ENCODE peak calls at places on chromosome 2, in five cellular contexts. W, S, Y, N and K are unnamed samples.

GRCh38 chr2:239833728-239834109 is 191.4 kb downstream of the NDUFA10 start:
- DNase-seq in N (no peak), Y (no peak), S (peak), W (no peak), K (peak)

GRCh38 chr2:28960401-28960800 is 20.7 kb upstream of the TOGARAM2 start:
- DNase-seq in Y (no peak), W (no peak), N (no peak), S (no peak), K (no peak)

GRCh38 chr2:163028807-163029206 is 190.2 kb upstream of the KCNH7 start:
- DNase-seq in W (no peak), S (no peak), N (no peak), Y (no peak), K (no peak)

GRCh38 chr2:170005702-170006101 is 172.2 kb upstream of the MYO3B start:
- DNase-seq in N (no peak), W (no peak), Y (no peak), S (peak), K (no peak)

GRCh38 chr2:35598310-35598709 is 757.3 kb upstream of the CRIM1 start:
- DNase-seq in Y (no peak), S (no peak), N (no peak), W (no peak), K (no peak)

GRCh38 chr2:235851841-235852527 is 316.2 kb downstream of the GBX2 start:
- DNase-seq in W (no peak), N (no peak), Y (no peak), S (no peak), K (no peak)

GRCh38 chr2:146246017-146246733 is 1598.7 kb upstream of the ACVR2A start:
- DNase-seq in W (peak), N (no peak), S (no peak), Y (no peak), K (no peak)

GRCh38 chr2:240929364-240930095 is 23.4 kb downstream of the CROCC2 start:
- DNase-seq in W (no peak), N (no peak), Y (no peak), S (peak), K (peak)

DNA sequence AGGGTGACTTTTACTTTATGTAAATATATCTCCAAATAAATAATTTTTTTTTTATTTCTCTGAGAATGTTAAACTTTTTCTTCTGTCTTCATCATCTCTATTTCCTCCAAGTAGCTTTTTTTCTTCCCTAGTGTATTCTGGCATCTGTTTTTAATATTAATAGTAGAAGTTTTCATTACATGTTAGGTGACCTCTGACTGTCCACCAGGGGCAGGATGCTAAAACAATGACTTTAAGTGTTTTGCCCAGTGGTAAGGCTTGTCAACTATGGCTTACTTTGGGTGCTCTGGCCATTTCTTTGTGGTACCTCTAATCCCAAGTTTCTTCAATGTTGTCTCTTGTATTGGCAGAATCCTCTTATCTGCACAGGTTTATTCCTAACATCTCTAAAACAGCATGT is 127.1 kb downstream of the SRBD1 start:
- DNase-seq in Y (no peak), S (no peak), N (no peak), W (no peak), K (no peak)
- TF ChIP-seq CTCF in Y (peak), S (peak), N (peak), W (peak), K (peak)

GRCh38 chr2:113694438-113694837 is 62.0 kb downstream of the SLC35F5 start:
- DNase-seq in Y (no peak), S (no peak), N (no peak), W (no peak), K (no peak)

GRCh38 chr2:113697516-113697915 is 58.9 kb downstream of the SLC35F5 start:
- DNase-seq in N (no peak), S (no peak), Y (no peak), W (peak), K (no peak)

GRCh38 chr2:113692698-113693428 is 63.6 kb downstream of the SLC35F5 start:
- DNase-seq in W (no peak), Y (no peak), N (no peak), S (no peak), K (no peak)
- TF ChIP-seq CTCF in W (no peak), Y (no peak), N (no peak), S (no peak), K (no peak)

GRCh38 chr2:105969552-105969951 is 224.5 kb downstream of the UXS1 start:
- DNase-seq in Y (no peak), N (no peak), S (peak), W (no peak), K (no peak)
- TF ChIP-seq CTCF in Y (peak), N (peak), S (peak), W (peak), K (peak)

GRCh38 chr2:144894612-144895300 is 374.8 kb upstream of the ZEB2 start:
- DNase-seq in W (no peak), N (no peak), Y (no peak), S (peak), K (no peak)

GRCh38 chr2:144886847-144887246 is 366.9 kb upstream of the ZEB2 start:
- DNase-seq in N (no peak), W (peak), S (no peak), Y (no peak), K (no peak)

GRCh38 chr2:144889348-144889747 is 369.4 kb upstream of the ZEB2 start:
- DNase-seq in Y (no peak), S (no peak), W (no peak), N (no peak), K (no peak)

DNA sequence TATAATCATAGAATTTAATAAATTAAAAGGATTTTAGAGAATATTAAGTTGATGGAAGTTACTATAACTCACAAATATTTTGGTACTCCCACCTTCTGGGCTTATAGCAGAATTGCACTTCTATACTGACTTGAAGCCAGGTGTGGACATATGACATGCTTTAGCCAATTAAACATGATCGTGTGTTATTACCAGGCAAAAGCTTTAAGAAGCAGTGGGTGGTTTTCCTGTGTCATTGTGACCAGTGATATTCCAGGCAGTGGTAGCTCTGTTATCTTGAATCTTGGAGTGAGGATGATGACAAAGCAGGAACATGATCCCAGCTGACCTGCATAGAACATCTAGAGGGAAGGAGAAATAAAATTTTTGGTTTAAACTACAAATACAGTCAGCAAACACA is 370.9 kb upstream of the ZEB2 start:
- DNase-seq in Y (no peak), S (peak), N (no peak), W (peak), K (no peak)
- TF ChIP-seq CTCF in Y (peak), S (peak), N (peak), W (no peak), K (peak)

GRCh38 chr2:113178069-113178468 is 4.3 kb downstream of the PSD4 start:
- DNase-seq in N (no peak), W (no peak), Y (no peak), S (no peak), K (no peak)

GRCh38 chr2:113175101-113175628 is 1.4 kb downstream of the PSD4 start:
- DNase-seq in W (peak), S (no peak), Y (no peak), N (no peak), K (no peak)

GRCh38 chr2:113175736-113176695 is 2.2 kb downstream of the PSD4 start:
- DNase-seq in Y (no peak), S (no peak), N (no peak), W (no peak), K (no peak)

GRCh38 chr2:113178891-113179290 is 5.1 kb downstream of the PSD4 start:
- DNase-seq in Y (no peak), S (no peak), W (no peak), N (no peak), K (no peak)

DNA sequence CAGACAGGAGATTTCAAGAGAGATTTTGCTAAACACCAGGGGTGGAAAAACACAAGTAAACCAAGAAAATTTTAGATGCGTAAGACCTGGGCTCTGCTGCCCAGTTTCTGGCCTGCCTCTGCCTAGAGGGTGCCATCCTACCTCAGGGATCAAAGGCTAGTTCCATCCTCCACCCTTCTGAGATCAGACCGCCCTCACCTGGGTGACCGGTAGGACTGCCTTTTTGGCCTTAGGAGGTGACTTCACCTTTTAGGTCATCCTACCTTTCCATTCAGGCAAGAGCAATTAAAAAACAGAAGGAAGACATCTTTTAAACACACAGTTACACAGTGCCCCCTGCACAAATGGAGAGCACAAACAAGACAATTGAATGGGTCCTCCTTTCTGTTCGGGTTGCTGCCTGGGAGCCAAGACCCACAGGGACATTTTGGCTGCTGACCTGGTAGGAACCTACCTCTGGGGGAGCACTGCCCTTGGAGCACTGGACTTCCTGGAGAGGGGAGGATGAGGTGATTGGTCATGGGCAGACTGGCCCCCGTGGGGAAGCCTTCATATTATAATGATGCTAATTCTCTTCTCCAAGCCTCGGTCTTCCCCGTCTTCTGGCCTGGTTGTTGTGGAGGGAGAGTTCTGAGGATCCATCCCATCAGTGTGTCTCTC is 3.1 kb downstream of the PSD4 start:
- DNase-seq in Y (no peak), S (no peak), W (no peak), N (no peak), K (no peak)
- TF ChIP-seq CTCF in Y (no peak), S (no peak), W (no peak), N (no peak), K (no peak)

GRCh38 chr2:198054299-198054698 is 249.9 kb downstream of the PLCL1 start:
- DNase-seq in Y (no peak), W (peak), N (peak), S (peak), K (no peak)
- TF ChIP-seq CTCF in Y (peak), W (peak), N (peak), S (peak), K (peak)

DNA sequence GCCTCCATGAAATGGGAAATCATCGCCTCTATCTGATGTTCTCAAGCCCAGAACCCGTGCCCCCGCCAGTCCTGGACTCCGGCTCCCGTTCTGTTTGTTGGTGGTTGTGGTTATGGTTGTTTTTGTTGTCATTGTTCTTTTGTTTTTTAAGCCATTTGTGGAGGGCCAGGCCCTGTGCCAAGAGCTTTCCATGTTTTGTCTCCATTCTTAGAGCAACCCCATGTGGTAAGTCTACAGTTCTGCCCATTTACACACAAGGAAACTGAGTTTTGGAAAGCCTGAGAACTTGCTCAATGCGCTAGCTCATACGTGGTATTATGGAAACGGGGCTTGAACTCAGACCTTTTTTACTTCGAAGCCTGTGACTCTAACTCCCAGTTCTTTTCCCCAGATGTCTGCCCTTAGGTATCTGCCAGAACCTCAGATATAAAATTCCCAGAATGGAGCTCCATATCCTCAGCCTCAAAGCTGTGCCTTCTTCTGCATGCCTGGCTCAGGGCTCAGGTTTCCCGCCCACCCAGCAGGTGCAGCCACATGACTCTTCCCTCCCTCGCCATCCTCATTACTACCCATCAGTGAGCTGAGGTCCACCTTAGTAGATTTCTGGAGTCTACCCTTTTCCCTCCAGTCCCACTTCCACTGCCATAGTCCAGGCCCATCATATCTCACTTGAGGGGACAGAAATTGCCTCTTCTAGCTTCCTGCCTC is 194.1 kb downstream of the KLHL29 start:
- DNase-seq in N (no peak), W (no peak), Y (no peak), S (no peak), K (no peak)
- TF ChIP-seq CTCF in N (no peak), W (peak), Y (no peak), S (no peak), K (peak)

GRCh38 chr2:201715459-201715858 is 17.0 kb upstream of the MPP4 start:
- DNase-seq in W (no peak), N (no peak), Y (no peak), S (peak), K (no peak)
- TF ChIP-seq CTCF in W (no peak), N (no peak), Y (no peak), S (peak), K (no peak)

DNA sequence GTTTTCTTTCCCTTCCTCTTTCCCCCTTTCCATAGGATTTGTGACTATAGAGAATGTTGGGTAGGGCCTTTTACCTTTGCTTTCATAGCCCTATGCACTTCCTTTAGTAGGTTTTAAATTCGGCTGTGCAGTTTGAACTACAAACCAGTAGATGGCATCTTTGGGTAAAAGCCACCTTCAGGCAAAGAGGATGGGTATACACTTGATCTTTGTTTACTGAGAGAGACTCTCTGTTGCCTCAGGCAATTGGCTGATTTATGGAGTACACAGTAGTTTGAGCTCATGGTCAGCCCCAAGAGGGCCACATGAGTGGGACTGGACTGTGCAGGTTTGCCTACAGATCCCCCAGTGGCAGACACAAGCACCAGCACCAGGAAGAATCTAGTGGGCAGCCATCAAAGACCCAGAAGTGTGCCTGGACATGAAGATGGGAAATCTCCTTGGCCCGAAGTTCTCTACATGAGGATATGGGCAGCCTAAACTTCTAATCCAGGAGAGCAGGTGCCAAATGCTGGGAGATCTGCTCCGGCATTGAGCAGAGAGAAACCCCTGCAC is 1304.3 kb upstream of the DDX18 start:
- DNase-seq in N (no peak), W (no peak), S (peak), Y (no peak), K (no peak)
- TF ChIP-seq CTCF in N (no peak), W (no peak), S (peak), Y (no peak), K (peak)

GRCh38 chr2:23459032-23459431 is 74.1 kb downstream of the KLHL29 start:
- DNase-seq in S (no peak), Y (no peak), N (no peak), W (no peak), K (no peak)

GRCh38 chr2:23460983-23461382 is 76.0 kb downstream of the KLHL29 start:
- DNase-seq in Y (no peak), N (no peak), S (no peak), W (no peak), K (no peak)

GRCh38 chr2:23457990-23458689 is 73.2 kb downstream of the KLHL29 start:
- DNase-seq in Y (no peak), W (no peak), S (no peak), N (no peak), K (peak)

GRCh38 chr2:23456881-23457760 is 72.1 kb downstream of the KLHL29 start:
- DNase-seq in S (no peak), Y (no peak), N (no peak), W (peak), K (peak)

DNA sequence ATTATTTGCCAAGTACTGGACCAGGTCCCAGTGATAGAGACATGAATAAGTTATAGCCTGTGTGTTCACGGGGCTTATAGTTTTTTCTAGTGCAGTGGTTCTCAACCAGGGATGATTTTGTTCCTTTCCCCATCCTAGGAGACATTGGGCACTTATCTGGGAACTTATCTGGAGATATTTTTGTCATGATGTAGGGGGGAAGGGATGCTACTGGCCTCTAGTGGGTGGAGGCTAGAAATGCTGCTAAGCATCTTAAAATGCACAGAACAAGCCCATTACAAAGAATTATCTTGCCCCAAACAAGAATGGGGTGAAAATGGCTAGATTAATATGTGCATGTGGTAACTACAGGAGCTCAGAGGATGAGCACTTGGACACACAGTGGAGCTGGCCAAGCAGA is 75.2 kb downstream of the KLHL29 start:
- DNase-seq in W (peak), N (no peak), S (peak), Y (no peak), K (no peak)
- TF ChIP-seq CTCF in W (peak), N (peak), S (peak), Y (peak), K (peak)